ENCODE peak calls at places on chromosomes 11 and 22, in four cellular contexts. I is stimulated activated CD8-positive, alpha-beta memory T cell treated with anti-CD3 and anti-CD28 coated beads, Interleukin-2, amount 100 ng/mL, for 48 hours; O is GDM1; Y is activated T-cell treated with anti-CD3 and anti-CD28 coated beads, Interleukin-2, amount 50 U/mL, for 48 hours. V is an unnamed sample.

GRCh38 chr22:30872282-30873041 is 96.1 kb downstream of the MORC2 start:
- DNase-seq in I (no peak), Y (no peak), O (no peak), V (no peak)

GRCh38 chr11:33692013-33692504 is 8.6 kb downstream of the C11orf91 start:
- DNase-seq in I (no peak), Y (no peak), O (no peak), V (no peak)

GRCh38 chr11:37450613-37451012 is 852.6 kb upstream of the RAG2 start:
- DNase-seq in Y (no peak), O (peak), I (no peak), V (peak)

GRCh38 chr11:57203359-57203758 is 21.6 kb downstream of the LRRC55 start:
- DNase-seq in I (no peak), Y (no peak), O (no peak), V (no peak)

GRCh38 chr22:36986242-36986821 is 32.9 kb downstream of the TST start:
- DNase-seq in O (no peak), I (peak), Y (peak), V (peak)

GRCh38 chr22:28899199-28899853 is 16.0 kb downstream of the ZNRF3 start:
- DNase-seq in I (no peak), O (peak), Y (no peak), V (no peak)

GRCh38 chr11:73236879-73237278 is 18.8 kb downstream of the P2RY2 start:
- DNase-seq in O (peak), I (peak), Y (peak), V (peak)

GRCh38 chr11:79040348-79040747 is 400.5 kb downstream of the TENM4 start:
- DNase-seq in I (no peak), O (no peak), Y (no peak), V (no peak)

GRCh38 chr11:70297341-70297740 is 26.9 kb downstream of the PPFIA1 start:
- DNase-seq in O (no peak), I (no peak), Y (no peak), V (no peak)

V was measured in Kasumi-1.